ENCODE peak calls at places on chromosome 12, in nine cellular contexts. M is adrenal gland; G is GM23248; E is naive B cell; Y is HT-29; A is GM04504; P is stimulated activated naive CD4-positive, alpha-beta T cell treated with Interleukin-2 at 50 U/mL for 16 hours; D is mucosa of descending colon; B is NCI-H1092. J is an unnamed sample.

GRCh38 chr12:26918321-26919215 is 19.2 kb downstream of the INTS13 start:
- DNase-seq in B (no peak), Y (peak), D (no peak), A (no peak), E (no peak), P (no peak), M (no peak), G (peak), J (no peak)

GRCh38 chr12:113155060-113155459 is 5.5 kb downstream of the CFAP73 start:
- DNase-seq in D (no peak), E (no peak), P (no peak), G (no peak), Y (no peak), B (no peak), A (no peak), M (no peak), J (no peak)

GRCh38 chr12:47307680-47308399 is 228.1 kb upstream of the AMIGO2 start:
- DNase-seq in P (peak), Y (peak), E (peak), M (peak), G (peak), D (no peak), B (peak), A (peak), J (no peak)

GRCh38 chr12:68293347-68293746 is 38.8 kb downstream of the MDM1 start:
- DNase-seq in A (no peak), D (no peak), B (no peak), E (no peak), P (no peak), M (no peak), Y (no peak), G (peak), J (no peak)

GRCh38 chr12:132175496-132176357 is 31.5 kb downstream of the NOC4L start:
- DNase-seq in D (peak), M (no peak), G (no peak), B (no peak), Y (no peak), P (no peak), E (no peak), A (no peak), J (no peak)

GRCh38 chr12:102144221-102144620 is 24.2 kb downstream of the PARPBP start:
- DNase-seq in A (no peak), D (no peak), P (no peak), M (no peak), E (no peak), G (no peak), B (no peak), Y (no peak), J (no peak)

GRCh38 chr12:3533703-3534386 is 42.8 kb downstream of the PRMT8 start:
- DNase-seq in Y (peak), E (no peak), P (no peak), D (no peak), B (peak), M (peak), G (peak), A (no peak), J (no peak)

GRCh38 chr12:5557906-5558305 is 126.0 kb downstream of the NTF3 start:
- DNase-seq in P (no peak), G (no peak), M (no peak), B (no peak), A (no peak), E (no peak), D (no peak), Y (no peak), J (no peak)

GRCh38 chr12:120662879-120663278 is 22.5 kb downstream of the CABP1 start:
- DNase-seq in M (no peak), E (peak), B (no peak), A (no peak), P (no peak), D (no peak), G (no peak), Y (no peak), J (no peak)

GRCh38 chr12:67025543-67026114 is 243.5 kb upstream of the CAND1 start:
- DNase-seq in Y (peak), A (peak), M (peak), P (no peak), G (peak), B (peak), D (no peak), E (peak), J (no peak)

GRCh38 chr12:120098756-120099470 is 17.6 kb downstream of the RAB35 start:
- DNase-seq in G (no peak), Y (no peak), M (no peak), P (no peak), B (no peak), A (no peak), D (no peak), E (no peak), J (no peak)

GRCh38 chr12:80213246-80213645 is 113.9 kb downstream of the OTOGL start:
- DNase-seq in E (no peak), A (no peak), M (no peak), Y (no peak), P (no peak), D (no peak), G (no peak), B (no peak), J (no peak)

GRCh38 chr12:122031342-122032216 is 9.9 kb downstream of the BCL7A start:
- DNase-seq in P (peak), A (no peak), B (no peak), E (peak), D (no peak), Y (peak), M (no peak), G (peak), J (peak)

GRCh38 chr12:109553471-109553870 is 19.8 kb downstream of the MMAB start:
- DNase-seq in D (no peak), G (peak), M (no peak), Y (no peak), A (no peak), E (no peak), P (no peak), B (no peak), J (no peak)

J was measured in lower lobe of right lung.